ENCODE peak calls at places on chromosomes 11 and 22, in nine cellular contexts. S is tibial nerve, E is heart right ventricle, F is neural progenitor cell, P is right lobe of liver, Z is upper lobe of left lung, Y is mammary epithelial cell, C is IMR-90, H is left lung. O is an unnamed sample.

GRCh38 chr11:19595840-19596751 is 116.5 kb upstream of the NAV2 start:
- DNase-seq in C (peak; percentile 90), F (no peak), Y (peak; percentile 75), P (peak; percentile 82), E (peak; percentile 54), Z (peak; percentile 33), H (no peak), S (no peak), O (no peak)

GRCh38 chr22:19115628-19116027 is 6.6 kb downstream of the DGCR2 start:
- DNase-seq in P (no peak), S (no peak), H (no peak), Z (no peak), C (no peak), E (no peak), Y (no peak), F (no peak), O (no peak)

GRCh38 chr11:131397666-131398065 is 27.3 kb downstream of the NTM start:
- DNase-seq in C (no peak), H (no peak), Y (no peak), S (no peak), P (no peak), Z (no peak), E (no peak), F (no peak), O (no peak)

GRCh38 chr22:28574159-28574788 is 105.4 kb downstream of the TTC28 start:
- DNase-seq in H (no peak), Y (no peak), S (no peak), F (no peak), Z (no peak), C (no peak), E (no peak), P (no peak), O (no peak)

GRCh38 chr11:24870048-24870447 is 373.2 kb downstream of the LUZP2 start:
- DNase-seq in S (no peak), Y (no peak), H (no peak), E (no peak), C (no peak), F (no peak), P (no peak), Z (no peak), O (no peak)

GRCh38 chr11:64265176-64266160 is 14.1 kb downstream of the PLCB3 start:
- DNase-seq in S (no peak), E (peak; percentile 15), C (no peak), Z (peak; percentile 75), F (no peak), P (no peak), Y (no peak), H (peak; percentile 76), O (no peak)

GRCh38 chr11:133082453-133082781 is 449.9 kb downstream of the OPCML start:
- DNase-seq in Z (no peak), H (no peak), P (no peak), E (peak; percentile 35), F (peak; percentile 68), S (peak; percentile 29), C (no peak), Y (no peak), O (no peak)

GRCh38 chr11:112321521-112322172 is 61.0 kb upstream of the PLET1 start:
- DNase-seq in Y (peak; percentile 98), H (no peak), E (no peak), C (peak; percentile 89), S (no peak), P (peak; percentile 87), Z (no peak), F (no peak), O (peak; percentile 91)

GRCh38 chr22:49925525-49926128 is 7.2 kb downstream of the CRELD2 start:
- DNase-seq in F (no peak), E (no peak), P (peak; percentile 34), S (no peak), Z (peak; percentile 55), Y (no peak), H (peak; percentile 70), C (no peak), O (no peak)

GRCh38 chr11:47186076-47186936 is at the start of gene PACSIN3:
- DNase-seq in P (peak; percentile 64), S (no peak), E (peak; percentile 71), H (peak; percentile 90), C (peak; percentile 19), Y (peak; percentile 26), Z (peak; percentile 94), F (peak; percentile 75), O (no peak)

GRCh38 chr11:80596291-80596810 is 1155.5 kb upstream of the TENM4 start:
- DNase-seq in Y (no peak), C (peak; percentile 4), E (no peak), Z (no peak), S (no peak), P (no peak), F (no peak), H (no peak), O (no peak)

GRCh38 chr11:62984451-62984991 is at the start of gene SLC22A6:
- DNase-seq in E (no peak), C (no peak), H (no peak), F (peak; percentile 62), Z (no peak), P (no peak), Y (no peak), S (no peak), O (no peak)

GRCh38 chr11:40321537-40321936 is 1137.9 kb downstream of the LRRC4C start:
- DNase-seq in H (no peak), P (no peak), F (no peak), E (no peak), Y (no peak), C (no peak), S (no peak), Z (no peak), O (no peak)

GRCh38 chr11:416757-417621 is 2.2 kb upstream of the SIGIRR start:
- DNase-seq in Y (peak; percentile 45), H (peak; percentile 92), Z (peak; percentile 94), E (peak; percentile 62), S (no peak), P (peak; percentile 49), F (peak; percentile 62), C (no peak), O (no peak)

GRCh38 chr11:8209208-8209807 is 40.5 kb upstream of the RIC3 start:
- DNase-seq in E (peak; percentile 59), S (peak; percentile 49), P (no peak), Z (peak; percentile 86), F (no peak), Y (no peak), C (no peak), H (no peak), O (no peak)

GRCh38 chr22:32127904-32128303 is 31.2 kb downstream of the C22orf42 start:
- DNase-seq in H (no peak), E (no peak), Z (peak; percentile 29), S (no peak), P (no peak), F (peak; percentile 65), C (no peak), Y (no peak), O (no peak)

GRCh38 chr11:8699903-8700302 is 17.3 kb downstream of the RPL27A start:
- DNase-seq in P (no peak), H (no peak), Y (peak; percentile 74), C (peak; percentile 55), E (peak; percentile 45), S (no peak), Z (no peak), F (peak; percentile 15), O (no peak)

GRCh38 chr11:64202992-64203391 is 3.5 kb upstream of the FERMT3 start:
- DNase-seq in F (peak; percentile 0), S (no peak), P (no peak), Y (no peak), H (peak; percentile 41), Z (no peak), E (no peak), C (no peak), O (no peak)

GRCh38 chr11:1844221-1845094 is 5.7 kb downstream of the TNNI2 start:
- DNase-seq in Z (peak; percentile 89), Y (no peak), S (peak; percentile 38), F (no peak), H (peak; percentile 91), C (no peak), E (peak; percentile 56), P (peak; percentile 72), O (no peak)

GRCh38 chr11:76598426-76598839 is 72.1 kb downstream of the LRRC32 start:
- DNase-seq in S (no peak), P (no peak), E (peak; percentile 51), F (peak; percentile 75), Z (no peak), Y (no peak), C (peak; percentile 56), H (no peak), O (no peak)
- TF ChIP-seq CTCF in S (peak; percentile 44), P (peak; percentile 40), E (peak; percentile 75), F (peak; percentile 66), Z (no peak), Y (peak; percentile 15), C (peak; percentile 53), H (peak; percentile 31), O (peak; percentile 69)

DNA sequence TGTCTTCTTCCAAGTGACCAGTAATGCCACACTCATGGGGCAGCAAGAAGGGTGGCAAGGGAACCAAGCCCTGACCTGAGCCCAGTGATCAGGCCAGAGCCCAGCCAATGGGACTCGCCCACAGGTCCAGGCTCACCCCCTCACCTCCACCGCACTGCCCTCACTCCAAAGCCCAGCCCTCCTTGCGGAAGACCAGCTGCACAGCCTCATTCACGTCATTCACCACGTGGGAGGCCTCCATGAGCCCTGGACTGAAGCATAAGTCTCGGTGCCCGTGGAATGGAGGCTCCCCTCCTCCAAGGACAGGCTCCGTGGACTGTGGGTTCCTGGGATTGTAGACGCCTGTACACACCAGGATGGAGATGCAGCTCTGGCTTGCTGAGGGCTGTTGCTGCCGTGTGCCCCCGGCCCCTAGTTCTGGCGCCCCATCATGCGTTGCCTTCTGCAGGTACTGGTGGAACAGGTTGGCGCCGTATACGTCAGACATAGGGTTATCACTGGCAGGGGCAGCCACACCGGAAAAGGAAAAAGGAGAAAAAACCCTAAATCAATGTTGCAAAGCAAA is 16.8 kb upstream of the TMEM121B start:
- DNase-seq in P (no peak), F (no peak), Y (no peak), Z (no peak), C (no peak), E (no peak), S (no peak), H (no peak), O (no peak)
- H3K36me3 ChIP-seq in P (no peaks in the 10 kb centered on the region), F (no peaks in the 10 kb centered on the region), Y (peaks cover 9% of the 10 kb centered on the region), Z (peaks cover 46% of the 10 kb centered on the region), C (peaks cover 26% of the 10 kb centered on the region), E (peaks cover 61% of the 10 kb centered on the region), S (peaks cover 85% of the 10 kb centered on the region), H (no peaks in the 10 kb centered on the region), O (no peaks in the 10 kb centered on the region)

DNA sequence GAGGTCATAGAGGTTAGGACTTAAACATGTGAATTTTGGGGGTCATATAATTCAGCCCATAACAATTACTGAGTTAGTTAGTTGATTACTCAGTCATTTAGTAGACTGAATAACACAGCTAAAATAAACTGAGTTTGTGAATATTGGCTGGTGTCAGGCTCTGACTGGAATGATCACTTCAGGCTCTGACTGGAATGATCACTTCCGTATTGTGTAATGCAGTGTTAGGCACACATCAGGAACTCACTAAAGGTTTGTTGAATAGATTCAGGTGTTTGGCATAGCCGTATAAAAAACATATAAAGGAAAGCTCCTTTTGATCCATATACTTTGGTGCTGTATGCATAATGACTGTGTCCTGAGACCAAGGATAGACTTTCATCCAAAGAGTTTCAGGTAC is 610.5 kb downstream of the INSC start:
- DNase-seq in S (no peak), C (no peak), F (no peak), P (no peak), H (no peak), Y (no peak), E (no peak), Z (no peak), O (no peak)
- H3K4me3 ChIP-seq in S (no peak overlapping the region), C (no peak overlapping the region), F (no peak overlapping the region), P (no peak overlapping the region), H (no peak overlapping the region), Y (no peak overlapping the region), E (no peak overlapping the region), Z (no peak overlapping the region), O (no peak overlapping the region)

GRCh38 chr11:78615724-78616123 is 41.1 kb upstream of the NARS2 start:
- DNase-seq in Z (no peak), S (no peak), C (no peak), E (no peak), F (no peak), Y (no peak), P (no peak), H (no peak), O (no peak)
- TF ChIP-seq CTCF in Z (no peak), S (no peak), C (no peak), E (no peak), F (no peak), Y (peak; percentile 35), P (no peak), H (no peak), O (no peak)

O was measured in kidney epithelial cell.